ENCODE peak calls at places on chromosomes 5 and 9, in five cellular contexts. H is right atrium auricular region; T is tibial nerve; C is CD8-positive, alpha-beta T cell; Z is A549. M is an unnamed sample.

GRCh38 chr9:94922098-94922607 is 195.7 kb downstream of the AOPEP start:
- DNase-seq in Z (no peak), C (no peak), T (peak; percentile 46), H (peak; percentile 75), M (peak; percentile 96)

GRCh38 chr9:123655681-123656423 is 274.1 kb downstream of the DENND1A start:
- DNase-seq in T (no peak), H (no peak), C (no peak), Z (no peak), M (no peak)

GRCh38 chr5:121430538-121430937 is 421.1 kb upstream of the FTMT start:
- DNase-seq in H (no peak), C (no peak), Z (no peak), T (no peak), M (no peak)

GRCh38 chr5:40503438-40503837 is 176.3 kb upstream of the PTGER4 start:
- DNase-seq in C (peak; percentile 13), Z (no peak), T (no peak), H (no peak), M (no peak)

GRCh38 chr5:113119271-113119924 is 142.8 kb downstream of the DCP2 start:
- DNase-seq in H (peak; percentile 61), C (no peak), T (peak; percentile 28), Z (no peak), M (peak; percentile 44)

GRCh38 chr5:55480781-55481180 is 54.0 kb downstream of the PLPP1 start:
- DNase-seq in T (no peak), Z (no peak), C (no peak), H (no peak), M (no peak)

GRCh38 chr9:79719989-79720388 is 148.2 kb downstream of the TLE4 start:
- DNase-seq in H (no peak), C (no peak), Z (no peak), T (no peak), M (no peak)

GRCh38 chr9:80070071-80070742 is 498.4 kb downstream of the TLE4 start:
- DNase-seq in T (no peak), C (no peak), H (no peak), Z (no peak), M (no peak)

GRCh38 chr9:93036887-93037475 is 21.5 kb upstream of the SUSD3 start:
- DNase-seq in Z (no peak), C (no peak), H (no peak), T (no peak), M (no peak)

GRCh38 chr5:112694853-112695709 is 42.6 kb upstream of the APC start:
- DNase-seq in H (no peak), Z (no peak), T (no peak), C (no peak), M (peak; percentile 79)

GRCh38 chr9:109286981-109287380 is 33.9 kb downstream of the EPB41L4B start:
- DNase-seq in C (no peak), H (no peak), T (no peak), Z (no peak), M (peak; percentile 13)

GRCh38 chr9:8895498-8896224 is 1096.1 kb upstream of the DMAC1 start:
- DNase-seq in C (no peak), H (no peak), Z (peak; percentile 5), T (no peak), M (peak; percentile 79)

GRCh38 chr9:89883401-89884341 is 278.9 kb downstream of the GADD45G start:
- DNase-seq in H (peak; percentile 57), Z (no peak), C (no peak), T (no peak), M (no peak)

GRCh38 chr5:83434929-83435328 is 36.6 kb upstream of the VCAN start:
- DNase-seq in Z (no peak), C (no peak), H (no peak), T (no peak), M (no peak)

GRCh38 chr5:68522863-68523262 is 307.3 kb downstream of the PIK3R1 start:
- DNase-seq in T (no peak), H (no peak), Z (no peak), C (no peak), M (no peak)

GRCh38 chr5:37837101-37838032 is 2.5 kb downstream of the GDNF start:
- DNase-seq in Z (peak; percentile 71), H (peak; percentile 85), C (peak; percentile 10), T (peak; percentile 37), M (peak; percentile 81)

GRCh38 chr5:53442946-53443345 is 37.5 kb upstream of the FST start:
- DNase-seq in Z (no peak), T (no peak), C (no peak), H (no peak), M (no peak)

GRCh38 chr9:37390759-37391158 is 31.7 kb upstream of the GRHPR start:
- DNase-seq in C (peak; percentile 15), H (no peak), Z (no peak), T (no peak), M (peak; percentile 22)

GRCh38 chr9:77534376-77535057 is 113.6 kb downstream of the GNA14 start:
- DNase-seq in H (no peak), Z (no peak), C (no peak), T (no peak), M (peak; percentile 34)

GRCh38 chr5:36611520-36612274 is 5.3 kb downstream of the SLC1A3 start:
- DNase-seq in C (no peak), T (no peak), H (no peak), Z (no peak), M (peak; percentile 51)

GRCh38 chr5:163509288-163510040 is 4.0 kb downstream of the MAT2B start:
- DNase-seq in C (no peak), T (no peak), H (no peak), Z (no peak), M (no peak)
- H3K4me3 ChIP-seq in C (peak overlapping the region; percentile 34), T (peak overlapping the region; percentile 21), H (peak overlapping the region; percentile 13), Z (peak overlapping the region; percentile 21), M (no peak overlapping the region)

GRCh38 chr9:133592731-133593409 is 16.3 kb downstream of the FAM163B start:
- DNase-seq in Z (no peak), H (no peak), C (no peak), T (no peak), M (peak; percentile 27)
- TF ChIP-seq CTCF in Z (peak; percentile 5), H (no peak), C (no peak), T (no peak), M (peak; percentile 33)

GRCh38 chr5:16742938-16743337 is 126.1 kb upstream of the RETREG1 start:
- DNase-seq in C (no peak), Z (no peak), H (no peak), T (no peak), M (no peak)
- H3K27ac ChIP-seq in C (no peak overlapping the region), Z (no peak overlapping the region), H (no peak overlapping the region), T (no peak overlapping the region), M (no peak overlapping the region)

GRCh38 chr5:178576591-178577351 is 13.4 kb downstream of the COL23A1 start:
- DNase-seq in H (peak; percentile 38), Z (no peak), C (no peak), T (no peak), M (peak; percentile 53)
- H3K4me3 ChIP-seq in H (peak overlapping the region; percentile 26), Z (no peak overlapping the region), C (no peak overlapping the region), T (no peak overlapping the region), M (peak overlapping the region; percentile 19)

DNA sequence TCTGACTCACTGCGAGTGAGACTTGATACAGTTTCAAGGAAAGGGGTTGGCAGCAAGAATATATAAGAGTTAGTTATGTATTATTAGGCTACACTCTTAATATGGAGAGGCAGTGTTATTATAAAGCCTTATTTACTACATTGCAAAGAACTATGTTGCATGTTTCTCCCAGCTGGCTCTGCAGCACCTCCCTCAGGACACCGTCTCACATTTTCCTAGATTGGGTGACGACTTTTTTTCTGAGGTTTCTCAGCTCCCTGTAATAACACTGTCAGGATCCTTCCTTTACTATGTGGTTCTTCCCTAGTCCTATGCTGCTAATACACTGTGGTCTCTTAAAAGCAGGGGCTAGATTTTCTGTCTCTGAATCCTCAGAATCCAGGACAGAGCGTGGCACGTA is 153.7 kb downstream of the INSYN2B start:
- DNase-seq in H (no peak), T (no peak), Z (no peak), C (no peak), M (peak; percentile 33)
- TF ChIP-seq CTCF in H (no peak), T (no peak), Z (peak; percentile 7), C (no peak), M (peak; percentile 29)

DNA sequence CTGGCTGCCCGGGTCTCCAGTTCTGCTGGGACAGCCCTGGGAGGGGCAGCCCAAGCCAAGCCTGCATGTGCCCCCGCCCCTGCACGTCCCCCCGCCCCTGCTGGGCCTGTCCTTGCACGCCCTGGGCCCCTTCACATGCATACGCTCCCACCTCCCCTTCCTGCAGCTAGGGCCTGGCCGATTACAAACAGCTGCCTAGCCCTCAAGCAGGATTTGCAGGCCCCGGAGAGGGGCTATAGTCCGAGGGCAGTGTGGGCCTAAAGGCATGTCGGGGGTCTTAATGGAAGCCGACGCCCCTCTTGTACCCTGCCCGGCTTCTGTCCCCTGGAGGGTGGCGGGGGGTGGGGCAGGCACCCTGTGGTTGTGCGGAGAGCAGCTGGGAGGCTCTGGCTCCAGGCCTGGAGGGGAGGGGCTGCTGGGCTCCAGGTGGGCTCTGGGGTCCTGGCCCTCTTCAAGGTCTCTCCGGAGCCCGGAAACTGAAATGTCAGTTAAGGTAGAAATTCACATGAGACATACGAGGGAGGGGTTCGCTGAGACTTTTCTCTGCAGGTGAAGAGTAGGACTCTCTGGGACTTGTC is 16.9 kb downstream of the COL5A1 start:
- DNase-seq in Z (no peak), H (no peak), T (no peak), C (no peak), M (no peak)
- H3K27ac ChIP-seq in Z (no peak overlapping the region), H (no peak overlapping the region), T (peak overlapping the region; percentile 67), C (no peak overlapping the region), M (peak overlapping the region; percentile 99)

GRCh38 chr5:133552925-133553525 is 59.3 kb downstream of the FSTL4 start:
- DNase-seq in H (no peak), Z (peak; percentile 62), C (peak; percentile 53), T (peak; percentile 17), M (peak; percentile 71)

GRCh38 chr5:133554279-133554678 is 58.1 kb downstream of the FSTL4 start:
- DNase-seq in C (no peak), H (no peak), T (no peak), Z (no peak), M (no peak)

GRCh38 chr5:133559960-133560359 is 52.4 kb downstream of the FSTL4 start:
- DNase-seq in T (no peak), H (no peak), Z (no peak), C (no peak), M (no peak)

DNA sequence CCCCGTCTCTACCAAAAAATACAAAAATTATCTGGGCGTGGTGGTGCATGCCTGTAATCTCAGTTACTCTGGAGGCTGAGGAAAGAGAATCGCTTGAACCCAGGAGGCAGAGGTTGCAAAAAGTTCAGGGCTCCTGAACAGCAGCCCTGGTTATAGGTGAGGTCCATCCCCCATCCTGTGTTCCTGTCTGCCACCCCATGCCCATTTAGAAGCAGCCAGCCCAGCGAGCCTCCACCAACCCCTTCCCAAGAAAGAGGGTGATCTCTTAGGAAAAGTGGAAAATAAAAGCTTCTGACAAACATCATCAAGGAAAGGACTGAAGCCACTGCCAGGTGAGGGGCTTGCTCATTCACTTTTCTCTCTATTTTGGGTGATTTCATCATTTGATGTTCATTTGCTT is 55.8 kb downstream of the FSTL4 start:
- DNase-seq in T (no peak), H (no peak), Z (no peak), C (no peak), M (no peak)
- H3K4me3 ChIP-seq in T (no peak overlapping the region), H (no peak overlapping the region), Z (no peak overlapping the region), C (no peak overlapping the region), M (no peak overlapping the region)

GRCh38 chr5:11494340-11494739 is 409.9 kb downstream of the CTNND2 start:
- DNase-seq in Z (no peak), T (no peak), H (no peak), C (no peak), M (no peak)
- TF ChIP-seq CTCF in Z (peak; percentile 45), T (no peak), H (no peak), C (no peak), M (peak; percentile 23)

M was measured in cardiac muscle cell.